ENCODE peak calls at places on chromosomes 2 and 18, in four cellular contexts. O, M, D and C are unnamed samples. For H3K27me3, the result is how much of the 10 kb centered on the place peaks cover.

GRCh38 chr2:31008571-31009114 is 129.6 kb downstream of the GALNT14 start:
- DNase-seq in O (no peak), M (no peak), D (peak), C (no peak)

GRCh38 chr18:28087173-28087563 is 89.8 kb downstream of the CDH2 start:
- DNase-seq in O (no peak), M (no peak), D (no peak), C (no peak)

GRCh38 chr18:74286106-74286856 is 5.5 kb downstream of the CYB5A start:
- DNase-seq in O (no peak), M (no peak), D (no peak), C (no peak)

GRCh38 chr2:193461431-193461946 is 1266.8 kb upstream of the TMEFF2 start:
- DNase-seq in O (no peak), M (no peak), D (no peak), C (no peak)

GRCh38 chr2:118032169-118033013 is 18.5 kb upstream of the CCDC93 start:
- DNase-seq in O (no peak), M (peak), D (peak), C (no peak)

GRCh38 chr2:74290066-74290465 is 53.1 kb downstream of the SLC4A5 start:
- DNase-seq in O (no peak), M (no peak), D (peak), C (no peak)

GRCh38 chr2:124804014-124804940 is 779.2 kb downstream of the CNTNAP5 start:
- DNase-seq in O (no peak), M (no peak), D (peak), C (no peak)

GRCh38 chr18:12254137-12254819 is at the start of gene CIDEA:
- DNase-seq in O (no peak), M (no peak), D (peak), C (no peak)

GRCh38 chr2:115412501-115412900 is 970.1 kb downstream of the DPP10 start:
- DNase-seq in O (no peak), M (no peak), D (no peak), C (no peak)

GRCh38 chr2:29130295-29130694 is 15.1 kb downstream of the CLIP4 start:
- DNase-seq in O (no peak), M (peak), D (no peak), C (peak)

GRCh38 chr2:69298862-69299261 is 88.2 kb downstream of the GFPT1 start:
- DNase-seq in O (no peak), M (peak), D (peak), C (no peak)

GRCh38 chr2:182937864-182938263 is 71.4 kb upstream of the FRZB start:
- DNase-seq in O (no peak), M (no peak), D (no peak), C (no peak)

GRCh38 chr2:144454466-144455287 is 65.2 kb downstream of the ZEB2 start:
- DNase-seq in O (no peak), M (no peak), D (no peak), C (no peak)

GRCh38 chr2:42935692-42936631 is 143.6 kb upstream of the HAAO start:
- DNase-seq in O (no peak), M (no peak), D (no peak), C (no peak)

GRCh38 chr2:5798083-5798482 is 105.9 kb downstream of the SOX11 start:
- DNase-seq in O (no peak), M (peak), D (no peak), C (peak)

GRCh38 chr18:24262097-24262496 is 123.2 kb downstream of the CABYR start:
- DNase-seq in O (no peak), M (no peak), D (no peak), C (no peak)

GRCh38 chr2:224968051-224968450 is 74.2 kb downstream of the DOCK10 start:
- DNase-seq in O (no peak), M (no peak), D (no peak), C (no peak)

GRCh38 chr2:99066075-99066557 is 75.4 kb upstream of the C2orf15 start:
- DNase-seq in O (no peak), M (peak), D (no peak), C (no peak)

GRCh38 chr2:240800241-240800640 is 19.8 kb downstream of the KIF1A start:
- DNase-seq in O (peak), M (no peak), D (no peak), C (no peak)

GRCh38 chr2:117771969-117772630 is 42.4 kb upstream of the DDX18 start:
- DNase-seq in O (no peak), M (no peak), D (no peak), C (no peak)

GRCh38 chr2:37471994-37472393 is 127.6 kb downstream of the QPCT start:
- DNase-seq in O (no peak), M (peak), D (no peak), C (peak)

GRCh38 chr2:23509071-23509470 is 124.1 kb downstream of the KLHL29 start:
- DNase-seq in O (no peak), M (no peak), D (no peak), C (no peak)

GRCh38 chr2:23508066-23508390 is 123.0 kb downstream of the KLHL29 start:
- DNase-seq in O (no peak), M (no peak), D (no peak), C (no peak)

GRCh38 chr2:23512778-23513177 is 127.8 kb downstream of the KLHL29 start:
- DNase-seq in O (no peak), M (no peak), D (no peak), C (no peak)

GRCh38 chr2:23509593-23510295 is 124.8 kb downstream of the KLHL29 start:
- DNase-seq in O (no peak), M (no peak), D (no peak), C (no peak)

GRCh38 chr2:23510471-23510870 is 125.5 kb downstream of the KLHL29 start:
- DNase-seq in O (no peak), M (no peak), D (no peak), C (no peak)
- H3K27me3 ChIP-seq in O (under half), M (under half), D (under half), C (under half)

GRCh38 chr18:50268022-50268747 is 1.9 kb upstream of the CFAP53 start:
- DNase-seq in O (peak), M (peak), D (peak), C (no peak)
- H3K4me3 ChIP-seq in O (peak), M (peak), D (no peak), C (peak)

DNA sequence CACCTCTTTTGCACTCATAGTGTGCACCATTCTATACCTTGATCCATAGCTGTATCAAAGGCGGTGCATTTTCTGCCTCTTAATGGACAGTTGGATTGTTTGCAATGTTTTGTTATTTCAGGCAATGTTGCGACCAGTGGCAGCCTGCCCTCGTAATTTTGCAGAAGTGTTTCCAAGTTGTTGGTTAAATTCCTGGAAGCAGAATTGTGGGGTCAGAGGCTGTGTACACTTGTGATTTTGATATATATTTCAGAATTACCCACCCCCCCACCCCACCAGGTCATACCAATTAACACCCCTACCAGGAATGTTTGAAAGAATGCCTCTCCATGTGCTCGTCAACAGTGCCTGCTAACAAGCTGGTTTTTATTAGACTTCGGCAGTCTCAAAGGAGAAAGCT is 32.4 kb upstream of the IL1R1 start:
- DNase-seq in O (no peak), M (no peak), D (no peak), C (no peak)
- H3K27me3 ChIP-seq in O (under half), M (under half), D (under half), C (under half)

GRCh38 chr2:65049010-65049639 is 7.1 kb upstream of the CEP68 start:
- DNase-seq in O (no peak), M (no peak), D (no peak), C (no peak)
- H3K4me3 ChIP-seq in O (no peak), M (no peak), D (no peak), C (no peak)

GRCh38 chr2:219510512-219511135 is 3.7 kb upstream of the ASIC4 start:
- DNase-seq in O (no peak), M (no peak), D (peak), C (no peak)
- H3K27me3 ChIP-seq in O (under half), M (half or more), D (under half), C (under half)

GRCh38 chr2:10980071-10980470 is 68.3 kb downstream of the KCNF1 start:
- DNase-seq in O (no peak), M (no peak), D (no peak), C (no peak)

GRCh38 chr2:10980886-10981425 is 69.2 kb downstream of the KCNF1 start:
- DNase-seq in O (no peak), M (no peak), D (no peak), C (no peak)

GRCh38 chr2:10977003-10977402 is 65.3 kb downstream of the KCNF1 start:
- DNase-seq in O (peak), M (peak), D (peak), C (no peak)

GRCh38 chr2:10977636-10978035 is 65.9 kb downstream of the KCNF1 start:
- DNase-seq in O (no peak), M (peak), D (peak), C (no peak)

DNA sequence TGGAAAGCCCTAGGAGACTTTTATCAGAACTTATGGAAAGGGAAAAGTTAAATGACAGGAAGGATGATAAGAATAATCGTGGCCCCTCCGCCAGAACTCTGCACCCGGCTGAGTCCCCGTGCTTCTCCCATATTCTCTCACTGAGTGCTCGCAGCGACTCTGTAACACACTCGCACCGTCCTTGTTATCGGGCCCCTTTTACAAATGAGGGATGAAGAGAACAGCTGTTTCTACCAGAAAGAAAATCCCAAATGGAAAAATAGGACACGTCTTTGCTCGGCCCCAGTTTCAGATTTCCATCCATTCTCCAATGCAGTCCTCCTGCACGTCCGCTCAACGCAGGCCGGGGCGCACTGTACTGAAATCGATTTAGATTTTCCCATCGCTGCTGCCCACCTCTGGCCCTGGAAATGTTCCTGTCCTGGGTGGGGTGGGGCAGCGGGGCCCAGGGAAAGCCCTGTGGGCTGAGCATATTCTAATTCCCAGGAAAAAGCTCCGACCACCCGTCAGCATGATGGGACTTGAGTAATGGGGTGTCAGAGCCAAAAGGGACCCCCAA is 66.5 kb downstream of the KCNF1 start:
- DNase-seq in O (no peak), M (no peak), D (peak), C (no peak)
- H3K4me3 ChIP-seq in O (no peak), M (no peak), D (peak), C (no peak)

GRCh38 chr2:16073471-16073870 is 133.1 kb downstream of the MYCN start:
- DNase-seq in O (no peak), M (no peak), D (peak), C (no peak)
- H3K27me3 ChIP-seq in O (under half), M (under half), D (under half), C (under half)